ENCODE peak calls at places on chromosome 22, in nine cellular contexts. L, N, R, Q, S, I, U, K and V are unnamed samples.

GRCh38 chr22:45919504-45920286 is 57.3 kb downstream of the WNT7B start:
- DNase-seq in R (no peak), K (no peak), Q (no peak), I (no peak), U (no peak), S (no peak), N (no peak), L (no peak), V (no peak)

GRCh38 chr22:46294784-46295183 is 1.9 kb upstream of the GTSE1 start:
- DNase-seq in Q (no peak), L (no peak), U (no peak), I (no peak), S (no peak), R (no peak), K (no peak), N (no peak), V (no peak)

GRCh38 chr22:19004471-19004870 is 68.4 kb upstream of the PRODH start:
- DNase-seq in I (no peak), Q (no peak), U (no peak), N (no peak), S (no peak), K (no peak), L (no peak), R (no peak), V (no peak)

GRCh38 chr22:23258826-23259170 is 78.5 kb downstream of the BCR start:
- DNase-seq in Q (no peak), R (no peak), K (no peak), U (no peak), S (no peak), L (no peak), I (no peak), N (no peak), V (no peak)

GRCh38 chr22:42172385-42173172 is 42.0 kb upstream of the CYP2D6 start:
- DNase-seq in Q (no peak), N (peak; percentile 74), S (no peak), K (no peak), R (no peak), I (no peak), U (no peak), L (no peak), V (no peak)

GRCh38 chr22:48513929-48514328 is 1313.7 kb downstream of the BRD1 start:
- DNase-seq in R (no peak), K (no peak), Q (no peak), I (no peak), U (no peak), S (no peak), N (no peak), L (no peak), V (no peak)

GRCh38 chr22:17191163-17191562 is 28.1 kb downstream of the ADA2 start:
- DNase-seq in Q (no peak), I (no peak), R (no peak), S (peak; percentile 44), U (no peak), N (no peak), L (no peak), K (no peak), V (no peak)

GRCh38 chr22:27163162-27164137 is 506.1 kb downstream of the MIAT start:
- DNase-seq in S (no peak), I (no peak), U (no peak), K (no peak), R (no peak), L (no peak), N (no peak), Q (no peak), V (no peak)

GRCh38 chr22:20524004-20524481 is 16.6 kb downstream of the MED15 start:
- DNase-seq in U (no peak), S (no peak), N (no peak), L (no peak), K (no peak), R (no peak), I (no peak), Q (peak; percentile 66), V (no peak)

GRCh38 chr22:35150163-35151107 is 84.5 kb downstream of the ISX start:
- DNase-seq in N (peak; percentile 73), S (no peak), U (peak; percentile 85), L (no peak), Q (peak; percentile 85), K (no peak), I (peak; percentile 90), R (peak; percentile 44), V (no peak)

GRCh38 chr22:25953919-25954318 is 211.9 kb downstream of the MYO18B start:
- DNase-seq in Q (no peak), L (no peak), U (no peak), S (no peak), I (no peak), K (no peak), R (no peak), N (no peak), V (no peak)

GRCh38 chr22:20028855-20029549 is 8.1 kb downstream of the TANGO2 start:
- DNase-seq in Q (no peak), U (no peak), S (no peak), N (no peak), L (no peak), K (no peak), I (no peak), R (no peak), V (no peak)